ENCODE peak calls at places on chromosomes 4 and X, in six cellular contexts. F, H, L, Q, Y and X are unnamed samples.

GRCh38 chr4:74751856-74752255 is 42.5 kb downstream of the BTC start:
- DNase-seq in F (no peak), H (no peak), L (no peak), Q (no peak), Y (no peak), X (no peak)

GRCh38 chr4:127930175-127930574 is 34.8 kb downstream of the MFSD8 start:
- DNase-seq in F (no peak), H (no peak), L (no peak), Q (no peak), Y (no peak), X (no peak)

GRCh38 chr4:184801781-184802180 is 24.0 kb downstream of the ACSL1 start:
- DNase-seq in F (no peak), H (peak), L (no peak), Q (no peak), Y (peak), X (no peak)

GRCh38 chr4:152245706-152246105 is 290.2 kb downstream of the FBXW7 start:
- DNase-seq in F (no peak), H (no peak), L (no peak), Q (no peak), Y (no peak), X (no peak)

GRCh38 chrX:29090811-29091210 is 503.6 kb downstream of the IL1RAPL1 start:
- DNase-seq in F (no peak), H (peak), L (no peak), Q (no peak), Y (peak), X (peak)

GRCh38 chr4:152935661-152936445 is at the start of gene FHDC1:
- DNase-seq in F (no peak), H (peak), L (no peak), Q (peak), Y (no peak), X (peak)

GRCh38 chr4:27861381-27861787 is 1000.7 kb downstream of the STIM2 start:
- DNase-seq in F (no peak), H (peak), L (no peak), Q (no peak), Y (peak), X (peak)

GRCh38 chr4:79650794-79651431 is 242.9 kb upstream of the GK2 start:
- DNase-seq in F (no peak), H (peak), L (no peak), Q (no peak), Y (peak), X (peak)

GRCh38 chr4:3527101-3527913 is 4.9 kb downstream of the LRPAP1 start:
- DNase-seq in F (no peak), H (no peak), L (no peak), Q (peak), Y (no peak), X (no peak)

GRCh38 chrX:9340619-9341304 is 124.1 kb upstream of the TBL1X start:
- DNase-seq in F (no peak), H (no peak), L (no peak), Q (no peak), Y (peak), X (peak)

GRCh38 chrX:154457491-154458115 is 478 bp upstream of the PLXNA3 start:
- DNase-seq in F (no peak), H (no peak), L (no peak), Q (no peak), Y (no peak), X (no peak)

GRCh38 chr4:186958951-186959350 is 235.3 kb upstream of the FAT1 start:
- DNase-seq in F (no peak), H (no peak), L (no peak), Q (no peak), Y (no peak), X (no peak)

GRCh38 chrX:1334854-1335253 is 1.7 kb upstream of the IL3RA start:
- DNase-seq in F (no peak), H (no peak), L (no peak), Q (peak), Y (no peak), X (no peak)

GRCh38 chr4:121307441-121308327 is 73.1 kb downstream of the QRFPR start:
- DNase-seq in F (peak), H (peak), L (peak), Q (no peak), Y (peak), X (peak)

GRCh38 chr4:147768113-147768512 is 36.2 kb downstream of the ARHGAP10 start:
- DNase-seq in F (no peak), H (peak), L (no peak), Q (no peak), Y (peak), X (peak)

GRCh38 chrX:104098151-104098808 is 14.0 kb upstream of the ZCCHC18 start:
- DNase-seq in F (no peak), H (peak), L (peak), Q (no peak), Y (peak), X (peak)

GRCh38 chr4:36215627-36216026 is 28.7 kb downstream of the ARAP2 start:
- DNase-seq in F (no peak), H (no peak), L (no peak), Q (no peak), Y (no peak), X (no peak)

GRCh38 chr4:38565271-38566199 is 98.5 kb upstream of the KLF3 start:
- DNase-seq in F (no peak), H (no peak), L (no peak), Q (no peak), Y (no peak), X (no peak)

GRCh38 chr4:180990931-180991330 is 1252.3 kb upstream of the TENM3 start:
- DNase-seq in F (no peak), H (no peak), L (no peak), Q (no peak), Y (no peak), X (no peak)

GRCh38 chr4:160020804-160021203 is 917.9 kb downstream of the RAPGEF2 start:
- DNase-seq in F (no peak), H (no peak), L (no peak), Q (no peak), Y (no peak), X (no peak)

GRCh38 chrX:17738002-17738713 is 865 bp downstream of the SCML1 start:
- DNase-seq in F (no peak), H (peak), L (no peak), Q (peak), Y (peak), X (peak)

GRCh38 chr4:108204518-108204917 is 35.8 kb upstream of the LEF1 start:
- DNase-seq in F (no peak), H (no peak), L (no peak), Q (no peak), Y (no peak), X (peak)